ENCODE peak calls at places on chromosomes 5 and 9, in seven cellular contexts. R is amygdala, I is psoas muscle, G is NCI-H524, V is cerebellar nuclear complex, D is NCI-H1092, T is non-pigmented ciliary epithelial cell. Z is an unnamed sample.

GRCh38 chr5:168765220-168766037 is 186.3 kb upstream of the PANK3 start:
- DNase-seq in V (no peak), I (peak), R (no peak), D (no peak), T (no peak), G (peak), Z (no peak)

GRCh38 chr9:92735907-92736600 is 28.6 kb downstream of the BICD2 start:
- DNase-seq in G (no peak), R (no peak), D (no peak), I (no peak), T (no peak), V (no peak), Z (no peak)

GRCh38 chr5:148005788-148006520 is 57.8 kb upstream of the SPINK5 start:
- DNase-seq in D (no peak), V (no peak), I (no peak), R (no peak), T (no peak), G (peak), Z (peak)

GRCh38 chr9:70947086-70947485 is 174.3 kb downstream of the TRPM3 start:
- DNase-seq in I (no peak), T (no peak), R (no peak), G (no peak), V (no peak), D (no peak), Z (peak)

GRCh38 chr5:17620627-17621026 is 10.4 kb downstream of the TAF11L12 start:
- DNase-seq in D (no peak), T (no peak), G (no peak), I (no peak), R (no peak), V (no peak), Z (no peak)

GRCh38 chr9:72526901-72527800 is 5.7 kb downstream of the TMC1 start:
- DNase-seq in G (no peak), R (peak), V (no peak), I (peak), T (peak), D (peak), Z (peak)

GRCh38 chr5:159901308-159901707 is 15.0 kb upstream of the ADRA1B start:
- DNase-seq in V (no peak), D (no peak), R (no peak), G (no peak), I (no peak), T (no peak), Z (no peak)

GRCh38 chr5:154071799-154072781 is 33.3 kb downstream of the MFAP3 start:
- DNase-seq in D (peak), T (no peak), G (peak), I (peak), R (peak), V (no peak), Z (peak)

GRCh38 chr5:91164424-91164823 is 218.7 kb downstream of the ARRDC3 start:
- DNase-seq in V (no peak), R (no peak), I (no peak), D (no peak), G (no peak), T (no peak), Z (no peak)

GRCh38 chr9:69295872-69296562 is 29.0 kb upstream of the ENTREP1 start:
- DNase-seq in T (no peak), D (no peak), V (no peak), R (no peak), I (peak), G (no peak), Z (peak)